ENCODE peak calls at places on chromosomes 11 and 22, in nine cellular contexts. Z is retina; D is nucleus accumbens; K is Calu3; C is activated T-cell treated with anti-CD3 and anti-CD28 coated beads, Interleukin-2, amount 50 U/mL, for 72 hours; P is stomach; N is stimulated activated CD4-positive, alpha-beta T cell treated with anti-CD3 and anti-CD28 coated beads, Interleukin-15, amount 100 ng/mL, for 24 hours; B is putamen; T is brain microvascular endothelial cell. J is an unnamed sample.

GRCh38 chr11:10304495-10305261 is at the start of gene ADM:
- DNase-seq in Z (peak), D (no peak), K (peak), C (peak), P (peak), N (peak), B (peak), T (peak), J (peak)

GRCh38 chr11:96098511-96099241 is 174.8 kb upstream of the MTMR2 start:
- DNase-seq in Z (no peak), D (no peak), K (peak), C (no peak), P (no peak), N (no peak), B (no peak), T (no peak), J (no peak)

GRCh38 chr11:73058989-73059674 is 83.0 kb downstream of the FCHSD2 start:
- DNase-seq in Z (no peak), D (no peak), K (no peak), C (no peak), P (no peak), N (no peak), B (no peak), T (no peak), J (no peak)

GRCh38 chr22:24146190-24146616 is 35.1 kb upstream of the SUSD2 start:
- DNase-seq in Z (no peak), D (no peak), K (peak), C (no peak), P (peak), N (peak), B (no peak), T (peak), J (peak)

GRCh38 chr22:38419121-38419863 is 35.7 kb downstream of the KCNJ4 start:
- DNase-seq in Z (no peak), D (no peak), K (no peak), C (no peak), P (no peak), N (no peak), B (no peak), T (no peak), J (no peak)

GRCh38 chr22:24184057-24184798 is 2.9 kb downstream of the SUSD2 start:
- DNase-seq in Z (no peak), D (no peak), K (no peak), C (no peak), P (no peak), N (no peak), B (no peak), T (no peak), J (no peak)

GRCh38 chr11:4041731-4042391 is 52.7 kb upstream of the RRM1 start:
- DNase-seq in Z (no peak), D (no peak), K (no peak), C (no peak), P (no peak), N (no peak), B (no peak), T (no peak), J (no peak)

GRCh38 chr22:23793326-23793725 is 6.6 kb downstream of the SMARCB1 start:
- DNase-seq in Z (no peak), D (no peak), K (no peak), C (no peak), P (no peak), N (no peak), B (no peak), T (no peak), J (no peak)

GRCh38 chr11:75792127-75792731 is 22.8 kb upstream of the UVRAG start:
- DNase-seq in Z (no peak), D (no peak), K (no peak), C (no peak), P (no peak), N (no peak), B (no peak), T (no peak), J (no peak)

GRCh38 chr11:82634091-82634490 is 99.6 kb downstream of the FAM181B start:
- DNase-seq in Z (no peak), D (no peak), K (no peak), C (no peak), P (no peak), N (no peak), B (no peak), T (no peak), J (no peak)

GRCh38 chr11:64334764-64335741 is 5.0 kb upstream of the CCDC88B start:
- DNase-seq in Z (peak), D (no peak), K (peak), C (peak), P (peak), N (peak), B (no peak), T (peak), J (peak)

GRCh38 chr22:37331811-37332536 is 49.7 kb downstream of the CYTH4 start:
- DNase-seq in Z (no peak), D (no peak), K (peak), C (no peak), P (no peak), N (no peak), B (no peak), T (no peak), J (no peak)

GRCh38 chr11:2992234-2992999 is at the start of gene NAP1L4:
- DNase-seq in Z (peak), D (peak), K (peak), C (peak), P (peak), N (peak), B (peak), T (peak), J (peak)

GRCh38 chr11:9104581-9104980 is 13.2 kb upstream of the SCUBE2 start:
- DNase-seq in Z (no peak), D (no peak), K (no peak), C (no peak), P (no peak), N (no peak), B (no peak), T (no peak), J (no peak)

GRCh38 chr11:47797633-47798032 is 30.5 kb upstream of the FNBP4 start:
- DNase-seq in Z (no peak), D (no peak), K (no peak), C (peak), P (no peak), N (peak), B (no peak), T (peak), J (no peak)